ENCODE peak calls at places on chromosomes 3 and 15, in seven cellular contexts. T is NCI-H1417; Y is fibroblast of the aortic adventitia; K is activated CD4-positive, alpha-beta T cell treated with anti-CD3 and anti-CD28 coated beads, Interleukin-2, amount 50 U/mL, for 48 hours; F is activated CD8-positive, alpha-beta memory T cell treated with anti-CD3 and anti-CD28 coated beads for 48 hours; L is Calu3; N is iPS-NIHi11. S is an unnamed sample.

GRCh38 chr3:46692566-46692983 is 904 bp downstream of the ALS2CL start:
- DNase-seq in T (peak; percentile 17), Y (no peak), K (no peak), F (no peak), L (peak; percentile 93), N (peak; percentile 70), S (peak; percentile 91)

GRCh38 chr15:82952156-82953081 is at the start of gene HOMER2:
- DNase-seq in T (peak; percentile 78), Y (no peak), K (peak; percentile 16), F (no peak), L (peak; percentile 68), N (peak; percentile 80), S (peak; percentile 95)

GRCh38 chr15:48761393-48762158 is 49.3 kb downstream of the CEP152 start:
- DNase-seq in T (no peak), Y (no peak), K (no peak), F (no peak), L (no peak), N (no peak), S (no peak)

GRCh38 chr15:100651253-100651652 is 48.9 kb downstream of the ASB7 start:
- DNase-seq in T (no peak), Y (peak; percentile 16), K (no peak), F (no peak), L (no peak), N (no peak), S (no peak)

GRCh38 chr15:59696332-59696731 is 7.2 kb upstream of the BNIP2 start:
- DNase-seq in T (no peak), Y (no peak), K (no peak), F (no peak), L (peak; percentile 58), N (no peak), S (no peak)

GRCh38 chr3:88301273-88302002 is 151.7 kb downstream of the C3orf38 start:
- DNase-seq in T (peak; percentile 30), Y (no peak), K (no peak), F (no peak), L (no peak), N (no peak), S (no peak)

GRCh38 chr3:108459225-108459624 is 51.2 kb downstream of the MYH15 start:
- DNase-seq in T (no peak), Y (no peak), K (no peak), F (no peak), L (no peak), N (no peak), S (no peak)

GRCh38 chr3:176075046-176075445 is 1122.2 kb downstream of the TBL1XR1 start:
- DNase-seq in T (no peak), Y (no peak), K (no peak), F (no peak), L (no peak), N (no peak), S (no peak)

GRCh38 chr15:33022629-33023028 is 171.9 kb downstream of the FMN1 start:
- DNase-seq in T (no peak), Y (peak; percentile 29), K (no peak), F (no peak), L (peak; percentile 0), N (peak; percentile 65), S (no peak)

GRCh38 chr15:42138411-42138810 is 18.0 kb downstream of the PLA2G4F start:
- DNase-seq in T (no peak), Y (no peak), K (no peak), F (no peak), L (no peak), N (no peak), S (no peak)

GRCh38 chr3:143885803-143886427 is 37.6 kb upstream of the SLC9A9 start:
- DNase-seq in T (peak; percentile 66), Y (peak; percentile 57), K (peak; percentile 17), F (no peak), L (peak; percentile 53), N (peak; percentile 55), S (peak; percentile 25)

GRCh38 chr3:123586131-123586530 is 1.3 kb upstream of the HACD2 start:
- DNase-seq in T (peak; percentile 92), Y (peak; percentile 31), K (peak; percentile 51), F (peak; percentile 16), L (peak; percentile 58), N (peak; percentile 61), S (peak; percentile 14)

GRCh38 chr3:51678685-51679084 is 7.6 kb downstream of the TEX264 start:
- DNase-seq in T (no peak), Y (no peak), K (no peak), F (no peak), L (no peak), N (no peak), S (no peak)

GRCh38 chr3:114850913-114851312 is 296.2 kb downstream of the ZBTB20 start:
- DNase-seq in T (no peak), Y (no peak), K (no peak), F (no peak), L (no peak), N (no peak), S (no peak)

GRCh38 chr15:56934269-56934668 is 15.8 kb downstream of the TCF12 start:
- DNase-seq in T (no peak), Y (no peak), K (no peak), F (no peak), L (no peak), N (no peak), S (no peak)

GRCh38 chr3:195081242-195081963 is 189.6 kb downstream of the XXYLT1 start:
- DNase-seq in T (no peak), Y (peak; percentile 62), K (no peak), F (no peak), L (no peak), N (peak; percentile 55), S (no peak)

GRCh38 chr3:118942195-118942594 is 92.5 kb downstream of the IGSF11 start:
- DNase-seq in T (no peak), Y (no peak), K (no peak), F (no peak), L (no peak), N (no peak), S (no peak)

GRCh38 chr3:31701286-31701685 is 168.6 kb downstream of the STT3B start:
- DNase-seq in T (no peak), Y (no peak), K (no peak), F (no peak), L (no peak), N (no peak), S (no peak)

GRCh38 chr15:45221053-45221599 is 30.9 kb upstream of the SLC28A2 start:
- DNase-seq in T (no peak), Y (no peak), K (no peak), F (no peak), L (no peak), N (no peak), S (no peak)

GRCh38 chr3:116040152-116040551 is 405.1 kb downstream of the LSAMP start:
- DNase-seq in T (no peak), Y (no peak), K (no peak), F (no peak), L (no peak), N (no peak), S (no peak)

GRCh38 chr3:196914866-196915265 is 27.5 kb downstream of the NCBP2 start:
- DNase-seq in T (no peak), Y (no peak), K (no peak), F (no peak), L (no peak), N (no peak), S (no peak)

GRCh38 chr15:78633348-78633747 is 7.7 kb downstream of the CHRNB4 start:
- DNase-seq in T (no peak), Y (no peak), K (no peak), F (no peak), L (no peak), N (no peak), S (no peak)

GRCh38 chr3:28677581-28677980 is 329.0 kb upstream of the AZI2 start:
- DNase-seq in T (no peak), Y (no peak), K (no peak), F (no peak), L (no peak), N (no peak), S (no peak)

S was measured in pancreas.